ENCODE peak calls at places on chromosomes 13 and 19, in nine cellular contexts. M is endothelial cell of umbilical vein, P is psoas muscle, G is IMR-90, L is mammary epithelial cell, Y is RWPE1, U is epithelial cell of esophagus, I is GM20000, S is AG09309. T is an unnamed sample.
A peak's percentile ranks its signal among the peaks of the same experiment; 100 is the strongest.

GRCh38 chr13:96089749-96090239 is at the start of gene HS6ST3:
- DNase-seq in I (peak; percentile 14), Y (peak; percentile 17), M (peak; percentile 15), S (no peak), G (no peak), L (peak; percentile 14), P (peak; percentile 57), U (peak; percentile 33), T (peak; percentile 12)

GRCh38 chr13:113971471-113972231 is 2.2 kb downstream of the C13orf46 start:
- DNase-seq in I (no peak), G (no peak), Y (no peak), U (no peak), L (no peak), S (no peak), P (peak; percentile 45), M (no peak), T (no peak)

GRCh38 chr13:45269204-45269603 is 68.4 kb upstream of the KCTD4 start:
- DNase-seq in L (peak; percentile 34), S (no peak), I (no peak), U (no peak), Y (no peak), G (peak; percentile 20), M (no peak), P (no peak), T (peak; percentile 18)

GRCh38 chr13:97306646-97307045 is 84.5 kb downstream of the MBNL2 start:
- DNase-seq in P (no peak), L (no peak), I (no peak), S (no peak), U (no peak), G (no peak), Y (no peak), M (no peak), T (no peak)

GRCh38 chr13:29733069-29733700 is 117.2 kb downstream of the UBL3 start:
- DNase-seq in G (no peak), U (no peak), Y (no peak), L (peak; percentile 56), P (no peak), I (no peak), S (no peak), M (no peak), T (no peak)

GRCh38 chr19:50677636-50678035 is 28.4 kb downstream of the C19orf81 start:
- DNase-seq in I (no peak), M (no peak), Y (no peak), U (no peak), G (no peak), L (no peak), P (no peak), S (no peak), T (no peak)

GRCh38 chr13:112647256-112647655 is 42.6 kb upstream of the ATP11A start:
- DNase-seq in L (no peak), P (no peak), S (no peak), Y (no peak), I (no peak), U (no peak), M (no peak), G (no peak), T (no peak)

GRCh38 chr13:69300131-69300530 is 807.5 kb upstream of the ATXN8OS start:
- DNase-seq in I (no peak), L (no peak), G (no peak), M (no peak), Y (no peak), S (no peak), U (no peak), P (no peak), T (no peak)

GRCh38 chr13:45916036-45916435 is 64.5 kb upstream of the SIAH3 start:
- DNase-seq in P (no peak), M (no peak), S (no peak), G (no peak), L (no peak), Y (no peak), U (no peak), I (no peak), T (no peak)

GRCh38 chr19:1768918-1769644 is 15.8 kb downstream of the ONECUT3 start:
- DNase-seq in G (no peak), S (no peak), U (no peak), Y (no peak), M (no peak), P (no peak), L (no peak), I (no peak), T (no peak)

GRCh38 chr13:21884299-21884878 is 213.5 kb downstream of the FGF9 start:
- DNase-seq in U (no peak), I (no peak), M (no peak), P (no peak), S (no peak), L (no peak), Y (no peak), G (no peak), T (no peak)

DNA sequence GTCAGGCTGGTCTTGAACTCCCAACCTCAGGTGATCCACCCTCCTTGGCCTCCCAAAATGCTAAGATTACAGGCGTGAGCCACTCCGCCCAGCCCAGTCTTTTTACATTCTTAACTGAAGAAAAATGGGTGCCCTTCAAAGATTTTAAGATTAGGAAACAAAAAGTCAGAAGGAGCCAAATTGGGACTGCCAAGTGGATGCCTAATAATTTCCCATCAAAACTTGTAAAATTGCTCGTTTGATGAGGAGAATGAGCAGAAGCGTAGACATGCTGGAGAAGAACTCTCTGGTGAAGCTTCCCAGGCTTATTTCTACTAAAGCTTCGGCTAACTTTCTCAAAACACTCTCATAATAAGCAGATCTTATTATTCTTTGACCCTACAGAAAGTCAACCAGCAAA is 31.3 kb downstream of the NUMBL start:
- DNase-seq in L (no peak), S (no peak), M (no peak), G (no peak), U (no peak), Y (no peak), I (no peak), P (no peak), T (no peak)
- TF ChIP-seq CTCF in L (no peak), S (no peak), M (no peak), G (no peak), U (no peak), Y (no peak), I (no peak), P (no peak), T (no peak)

GRCh38 chr19:54412877-54413276 is 2.4 kb upstream of the TTYH1 start:
- DNase-seq in Y (no peak), M (no peak), I (no peak), U (no peak), L (no peak), S (no peak), P (no peak), G (no peak), T (no peak)

GRCh38 chr19:54414156-54414555 is 1.1 kb upstream of the TTYH1 start:
- DNase-seq in U (no peak), Y (no peak), S (no peak), L (no peak), M (no peak), G (no peak), I (no peak), P (no peak), T (no peak)

GRCh38 chr19:54415901-54416621 is 797 bp downstream of the TTYH1 start:
- DNase-seq in S (no peak), P (no peak), M (no peak), U (no peak), L (no peak), I (peak; percentile 58), Y (no peak), G (no peak), T (no peak)

GRCh38 chr19:54416695-54417491 is 1.6 kb downstream of the TTYH1 start:
- DNase-seq in M (no peak), P (no peak), Y (no peak), S (no peak), U (no peak), I (no peak), G (no peak), L (no peak), T (no peak)

DNA sequence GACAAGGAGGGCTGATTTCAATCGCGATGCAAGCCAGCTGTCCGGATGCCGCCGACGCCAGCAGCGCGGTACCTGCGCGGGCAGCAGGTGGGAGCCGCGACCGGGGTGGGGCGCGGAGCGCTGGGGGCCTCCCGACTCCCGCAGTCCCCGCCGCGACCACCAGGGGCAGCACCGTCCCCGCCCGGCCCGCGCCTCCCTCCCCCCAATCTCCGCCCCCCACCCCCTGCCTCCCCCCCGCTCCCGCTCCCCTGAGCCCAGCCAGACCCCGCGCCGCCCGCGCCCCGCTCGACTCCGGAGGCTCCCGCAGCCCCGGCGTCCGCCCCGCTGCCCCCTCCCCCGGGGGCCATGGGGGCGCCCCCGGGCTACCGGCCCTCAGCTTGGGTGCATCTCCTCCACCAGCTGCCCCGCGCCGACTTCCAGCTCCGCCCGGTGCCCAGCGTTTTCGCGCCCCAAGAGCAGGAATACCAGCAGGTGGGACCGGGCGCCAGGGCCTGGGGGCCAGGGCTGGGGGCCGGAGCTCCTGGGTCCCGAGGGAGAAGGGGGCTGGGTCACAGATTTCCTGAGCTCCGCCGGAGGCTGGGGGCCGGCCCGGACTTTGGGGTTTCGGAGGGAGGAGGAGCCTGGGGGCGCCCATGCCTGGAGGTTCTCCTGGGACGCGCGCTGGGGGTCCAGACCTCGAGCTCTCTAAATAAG is at the start of gene TTYH1:
- DNase-seq in I (peak; percentile 82), G (no peak), U (no peak), Y (no peak), S (no peak), M (no peak), P (no peak), L (no peak), T (no peak)
- TF ChIP-seq CTCF in I (peak; percentile 26), G (no peak), U (no peak), Y (no peak), S (no peak), M (peak; percentile 10), P (peak; percentile 14), L (peak; percentile 8), T (no peak)

GRCh38 chr13:43786766-43787517 is at the start of gene ENOX1:
- DNase-seq in P (peak; percentile 80), S (no peak), G (peak; percentile 74), M (peak; percentile 45), L (peak; percentile 64), U (peak; percentile 63), Y (peak; percentile 28), I (peak; percentile 72), T (no peak)

GRCh38 chr13:43785681-43786471 is 896 bp downstream of the ENOX1 start:
- DNase-seq in U (peak; percentile 63), S (no peak), P (peak; percentile 91), I (peak; percentile 58), Y (peak; percentile 78), M (peak; percentile 53), G (peak; percentile 63), L (peak; percentile 56), T (peak; percentile 50)

GRCh38 chr13:43787518-43787891 is 733 bp upstream of the ENOX1 start:
- DNase-seq in Y (no peak), L (no peak), G (no peak), M (no peak), I (no peak), P (no peak), S (no peak), U (no peak), T (no peak)

GRCh38 chr13:43786472-43786765 is 353 bp downstream of the ENOX1 start:
- DNase-seq in Y (no peak), I (no peak), P (peak; percentile 53), S (no peak), G (no peak), L (no peak), M (no peak), U (no peak), T (no peak)

GRCh38 chr13:43787998-43788397 is 1.2 kb upstream of the ENOX1 start:
- DNase-seq in Y (no peak), G (peak; percentile 52), U (peak; percentile 65), S (no peak), L (no peak), I (peak; percentile 38), M (peak; percentile 16), P (no peak), T (peak; percentile 38)
- TF ChIP-seq CTCF in Y (no peak), G (peak; percentile 50), U (peak; percentile 57), S (peak; percentile 50), L (peak; percentile 62), I (peak; percentile 11), M (peak; percentile 35), P (no peak), T (peak; percentile 36)

GRCh38 chr19:19900574-19901444 is at the start of gene ZNF93:
- DNase-seq in P (peak; percentile 93), S (peak; percentile 83), L (peak; percentile 95), Y (peak; percentile 83), M (peak; percentile 92), U (peak; percentile 97), G (peak; percentile 96), I (peak; percentile 86), T (peak; percentile 87)
- TF ChIP-seq CTCF in P (no peak), S (no peak), L (no peak), Y (no peak), M (no peak), U (no peak), G (no peak), I (no peak), T (no peak)

T was measured in bronchial epithelial cell.